ENCODE peak calls at places on chromosome 3, in seven cellular contexts. X is heart left ventricle, I is HCT116, W is vagina, R is IMR-90, S is testis, L is ovary. A is an unnamed sample.

GRCh38 chr3:45890405-45890804 is 4.1 kb downstream of the CCR9 start:
- DNase-seq in S (peak; percentile 20), I (no peak), L (no peak), R (no peak), X (no peak), W (no peak), A (no peak)

GRCh38 chr3:138835177-138835757 is 539 bp upstream of the PIK3CB start:
- DNase-seq in X (no peak), W (no peak), S (no peak), I (peak; percentile 10), L (no peak), R (no peak), A (no peak)

GRCh38 chr3:18122264-18122663 is 302.9 kb downstream of the SATB1 start:
- DNase-seq in W (no peak), I (no peak), S (no peak), X (no peak), L (no peak), R (no peak), A (no peak)

GRCh38 chr3:195257454-195258448 is 13.2 kb downstream of the XXYLT1 start:
- DNase-seq in X (no peak), S (no peak), L (peak; percentile 25), I (no peak), W (no peak), R (peak; percentile 39), A (no peak)

GRCh38 chr3:10350324-10350985 is 29.5 kb upstream of the SEC13 start:
- DNase-seq in I (no peak), X (no peak), S (no peak), R (no peak), W (no peak), L (no peak), A (no peak)

GRCh38 chr3:79284781-79285180 is 483.0 kb downstream of the ROBO1 start:
- DNase-seq in I (no peak), X (no peak), S (no peak), W (no peak), R (no peak), L (no peak), A (no peak)

GRCh38 chr3:195877136-195877715 is 31.1 kb downstream of the TNK2 start:
- DNase-seq in W (no peak), S (no peak), X (no peak), I (no peak), L (no peak), R (no peak), A (no peak)

GRCh38 chr3:65348596-65348995 is 660.8 kb upstream of the ADAMTS9 start:
- DNase-seq in X (no peak), I (no peak), R (peak; percentile 69), L (no peak), S (no peak), W (no peak), A (no peak)

GRCh38 chr3:13015286-13016082 is 57.7 kb downstream of the IQSEC1 start:
- DNase-seq in R (no peak), S (no peak), W (no peak), I (no peak), L (no peak), X (peak; percentile 42), A (no peak)

GRCh38 chr3:53941174-53941573 is 49.5 kb upstream of the SELENOK start:
- DNase-seq in X (no peak), S (no peak), W (no peak), R (peak; percentile 47), L (no peak), I (no peak), A (no peak)

GRCh38 chr3:172107403-172107802 is 68.0 kb downstream of the FNDC3B start:
- DNase-seq in X (no peak), W (no peak), L (no peak), I (no peak), R (no peak), S (no peak), A (no peak)

GRCh38 chr3:30488070-30488756 is 118.2 kb upstream of the TGFBR2 start:
- DNase-seq in L (no peak), I (no peak), S (no peak), X (no peak), W (no peak), R (no peak), A (no peak)

GRCh38 chr3:19946291-19946831 is 536 bp upstream of the RAB5A start:
- DNase-seq in L (no peak), R (no peak), S (peak; percentile 43), W (no peak), X (no peak), I (no peak), A (no peak)

GRCh38 chr3:143502101-143502500 is 346.2 kb downstream of the SLC9A9 start:
- DNase-seq in W (no peak), L (no peak), X (no peak), I (no peak), S (no peak), R (no peak), A (no peak)

DNA sequence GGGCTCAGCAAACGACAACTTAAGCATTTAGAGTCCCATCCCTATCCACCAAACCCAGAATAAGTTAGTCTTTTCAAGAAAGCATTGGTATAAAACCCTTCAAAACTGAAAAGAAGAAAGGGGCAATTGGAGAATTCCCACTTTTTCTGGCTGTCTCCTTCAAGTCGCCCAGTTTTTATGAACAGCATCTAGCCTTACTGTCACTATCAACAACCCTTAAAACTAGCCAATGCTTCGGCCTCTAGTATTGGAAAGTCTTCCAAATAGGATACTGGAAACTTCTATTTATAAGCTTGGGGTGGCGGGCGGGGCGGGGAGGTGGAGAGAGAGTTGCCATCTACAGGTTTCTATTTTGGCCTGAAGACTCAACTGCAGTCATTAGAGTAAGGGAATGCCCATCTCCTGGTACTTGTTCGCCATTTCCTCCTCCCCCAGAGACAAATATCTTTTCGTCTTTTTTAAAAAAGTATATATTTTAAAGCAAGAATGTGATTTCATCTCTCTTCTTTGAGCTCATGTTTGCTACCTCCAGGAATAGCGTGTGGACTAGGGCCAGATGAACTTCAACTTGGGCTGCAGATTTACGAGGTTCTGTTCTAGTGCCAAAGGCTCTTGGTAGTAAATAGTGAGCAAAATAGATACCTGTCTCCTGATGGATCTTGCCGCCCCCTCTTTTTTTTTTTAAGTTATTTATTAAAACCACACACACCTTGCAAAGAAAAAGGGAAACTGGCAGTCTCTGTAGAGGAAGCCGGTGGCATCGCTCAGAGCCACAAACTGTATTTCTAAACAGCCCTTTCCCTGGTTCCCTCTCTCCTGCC is 2.7 kb downstream of the BCL6 start:
- DNase-seq in W (no peak), L (no peak), I (no peak), R (peak; percentile 45), X (peak; percentile 59), S (peak; percentile 48), A (no peak)
- TF ChIP-seq POLR2A in W (no peak), L (no peak), I (no peak), R (no peak), X (peak; percentile 73), S (no peak), A (no peak)

GRCh38 chr3:133466531-133467386 is 66.9 kb downstream of the BFSP2 start:
- DNase-seq in W (no peak), S (no peak), I (no peak), X (no peak), L (no peak), R (no peak), A (no peak)
- H3K4me3 ChIP-seq in W (no peak overlapping the region), S (no peak overlapping the region), I (no peak overlapping the region), X (no peak overlapping the region), L (no peak overlapping the region), R (no peak overlapping the region), A (no peak overlapping the region)

DNA sequence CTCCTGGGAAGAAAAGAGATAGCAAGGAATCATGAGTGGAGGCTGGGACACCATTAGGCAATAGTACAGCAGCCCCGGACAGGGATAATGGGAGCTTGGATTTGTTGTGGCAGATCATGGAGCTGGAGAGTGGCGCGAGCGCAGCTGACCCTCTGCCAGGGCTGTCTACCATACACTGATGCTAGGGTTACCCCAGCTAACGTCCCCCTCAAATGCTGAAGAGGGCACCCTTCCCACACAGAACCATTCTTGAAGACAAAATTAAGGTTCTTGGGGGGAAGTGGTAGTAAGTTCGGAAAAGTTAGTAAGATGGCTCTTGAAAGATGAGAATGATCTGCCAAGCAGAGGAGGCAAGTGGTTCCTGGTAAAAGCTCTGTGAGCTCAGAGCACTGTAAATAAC is 61.1 kb downstream of the ST3GAL6 start:
- DNase-seq in X (no peak), S (no peak), L (no peak), I (no peak), W (no peak), R (no peak), A (no peak)
- TF ChIP-seq CTCF in X (peak; percentile 28), S (no peak), L (no peak), I (peak; percentile 47), W (no peak), R (peak; percentile 13), A (no peak)

DNA sequence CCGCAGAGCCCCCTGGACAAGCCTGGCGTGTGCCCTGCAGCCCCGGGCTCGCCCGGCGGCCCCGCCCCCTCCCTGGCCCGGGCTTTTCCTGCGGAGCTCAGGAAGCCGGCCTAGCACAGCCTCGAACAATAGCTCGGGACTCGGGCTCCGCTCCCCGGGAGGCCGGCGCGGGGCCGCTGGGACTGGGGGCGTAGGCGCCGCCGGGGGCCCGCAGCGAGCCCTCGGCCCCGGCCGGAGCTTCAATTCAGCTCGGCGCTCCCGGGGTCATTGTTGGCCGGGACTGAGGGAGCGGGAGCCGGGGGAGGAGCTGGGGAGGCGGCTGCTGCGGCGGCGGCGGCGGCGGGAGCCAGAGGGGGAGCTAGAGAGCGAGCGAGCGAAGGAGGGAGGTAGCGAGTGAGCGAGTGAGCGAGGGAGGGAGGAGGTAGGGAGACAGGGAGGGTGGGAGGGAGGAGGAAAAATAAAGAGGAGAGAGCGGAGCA is 41.0 kb upstream of the ROPN1 start:
- DNase-seq in X (peak; percentile 90), W (no peak), I (peak; percentile 28), S (peak; percentile 88), L (peak; percentile 92), R (peak; percentile 71), A (no peak)
- TF ChIP-seq POLR2A in X (no peak), W (no peak), I (no peak), S (no peak), L (no peak), R (no peak), A (no peak)

DNA sequence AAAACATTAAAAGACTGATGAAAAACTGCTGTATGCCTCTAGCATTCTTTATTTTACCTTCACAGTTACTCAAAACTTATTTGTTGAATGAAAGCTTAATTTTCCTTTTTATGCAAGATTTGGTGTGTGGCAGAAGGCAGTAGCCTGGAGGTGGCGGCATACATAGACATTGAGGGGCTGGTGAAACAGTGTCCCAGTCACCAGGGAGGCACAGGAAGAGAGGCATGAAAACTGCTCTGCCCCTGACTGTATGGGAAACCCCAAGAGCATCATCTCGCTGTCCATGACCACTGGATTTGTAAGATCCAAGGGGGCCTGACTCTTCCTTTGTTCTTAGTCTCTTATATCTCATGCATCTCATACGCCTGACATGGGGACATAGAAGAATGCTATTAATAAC is 493.7 kb upstream of the GOLIM4 start:
- DNase-seq in W (no peak), S (no peak), R (no peak), I (no peak), X (no peak), L (no peak), A (no peak)
- H3K4me3 ChIP-seq in W (no peak overlapping the region), S (no peak overlapping the region), R (no peak overlapping the region), I (no peak overlapping the region), X (no peak overlapping the region), L (no peak overlapping the region), A (no peak overlapping the region)

A was measured in esophagus squamous epithelium.